ENCODE peak calls at places on chromosomes 16 and 17, in four cellular contexts. Q is sigmoid colon, N is lower lobe of right lung, E is gastrocnemius medialis. K is an unnamed sample.

GRCh38 chr17:45114117-45114932 is 18.0 kb downstream of the PLCD3 start:
- DNase-seq in Q (no peak), N (no peak), E (no peak), K (peak; percentile 40)

GRCh38 chr17:50052241-50052788 is 3.6 kb upstream of the ITGA3 start:
- DNase-seq in Q (no peak), N (no peak), E (no peak), K (no peak)

GRCh38 chr17:65531508-65532431 is 29.7 kb downstream of the AXIN2 start:
- DNase-seq in Q (peak; percentile 88), N (no peak), E (no peak), K (peak; percentile 88)

GRCh38 chr17:48470388-48471034 is 40.5 kb upstream of the SKAP1 start:
- DNase-seq in Q (no peak), N (no peak), E (no peak), K (no peak)

GRCh38 chr16:87119168-87119567 is 198.0 kb downstream of the C16orf95 start:
- DNase-seq in Q (no peak), N (no peak), E (no peak), K (no peak)

GRCh38 chr17:76951375-76951905 is 83.2 kb downstream of the MGAT5B start:
- DNase-seq in Q (no peak), N (peak; percentile 22), E (no peak), K (no peak)

GRCh38 chr16:4096509-4096908 is 19.7 kb downstream of the ADCY9 start:
- DNase-seq in Q (no peak), N (no peak), E (no peak), K (no peak)

GRCh38 chr17:14156689-14157088 is 80.0 kb downstream of the CDRT15 start:
- DNase-seq in Q (no peak), N (no peak), E (no peak), K (peak; percentile 6)

GRCh38 chr17:6591599-6592158 is 35.3 kb upstream of the PITPNM3 start:
- DNase-seq in Q (no peak), N (no peak), E (no peak), K (no peak)

GRCh38 chr16:55297910-55298175 is 26.2 kb upstream of the IRX6 start:
- DNase-seq in Q (no peak), N (no peak), E (no peak), K (no peak)

GRCh38 chr16:28884045-28884444 is 5.8 kb downstream of the ATP2A1 start:
- DNase-seq in Q (no peak), N (no peak), E (no peak), K (no peak)

DNA sequence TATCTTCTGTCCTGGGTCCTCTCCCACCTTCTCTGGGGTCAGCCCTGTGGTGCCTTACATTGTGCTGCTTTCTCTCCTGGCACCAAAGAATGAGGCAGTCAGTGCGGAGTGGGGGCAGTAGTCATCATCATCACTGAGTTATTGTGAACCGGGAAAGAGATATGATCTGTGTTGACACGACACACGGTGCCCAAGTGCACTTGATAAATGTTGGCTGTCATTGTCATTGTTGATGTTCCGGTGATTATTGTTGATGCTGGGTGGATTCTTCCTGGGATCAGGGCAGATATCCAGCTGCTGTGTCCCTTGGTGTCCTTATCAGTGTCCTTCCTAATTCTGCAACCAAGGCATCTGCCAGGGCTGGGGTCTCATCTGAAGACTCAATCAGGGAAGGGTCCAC is 121.7 kb downstream of the ABCC6 start:
- DNase-seq in Q (no peak), N (no peak), E (no peak), K (no peak)
- H3K36me3 ChIP-seq in Q (peaks cover 15% of the 10 kb centered on the region), N (peaks cover 62% of the 10 kb centered on the region), E (peaks cover 36% of the 10 kb centered on the region), K (no peaks in the 10 kb centered on the region)

DNA sequence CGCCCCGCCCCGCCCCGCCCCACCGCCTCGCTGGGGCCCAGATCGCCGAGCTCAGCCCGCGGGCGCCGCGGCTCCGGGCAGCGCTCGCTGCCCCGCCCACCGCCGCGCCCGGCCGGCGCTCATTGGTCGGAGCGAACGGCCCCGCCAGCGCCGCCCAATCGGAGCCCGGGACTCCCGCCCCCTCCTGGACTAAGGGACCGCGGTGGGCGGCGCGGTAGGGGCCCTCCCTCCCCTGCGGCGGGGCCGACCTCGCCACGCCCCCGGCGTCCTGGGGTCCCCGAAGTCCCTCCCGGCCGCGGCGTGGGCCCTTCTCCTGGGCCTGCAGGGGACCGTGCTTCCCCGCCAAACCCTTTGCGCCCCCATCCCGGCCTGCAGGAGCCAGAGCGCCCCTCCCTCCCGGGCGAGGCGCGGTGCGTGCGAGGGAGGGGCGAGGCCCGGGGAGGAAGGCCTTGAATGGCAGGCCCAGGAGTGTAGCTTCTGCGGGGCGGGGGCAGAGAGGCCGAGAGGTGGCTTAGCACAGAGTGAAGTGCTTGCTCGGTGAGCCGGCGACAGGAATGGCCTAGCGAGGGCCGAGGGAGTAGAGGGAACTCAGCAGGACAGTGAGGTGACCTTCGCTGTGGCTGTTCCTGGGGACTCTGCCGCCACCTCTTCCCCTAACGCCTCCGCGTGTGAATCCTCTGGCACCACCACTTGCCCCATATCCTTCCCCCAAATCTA is at the start of gene CAMKK1:
- DNase-seq in Q (peak; percentile 95), N (peak; percentile 94), E (peak; percentile 79), K (peak; percentile 88)
- TF ChIP-seq CTCF in Q (no peak), N (no peak), E (no peak), K (no peak)

GRCh38 chr16:73040136-73040535 is 7.8 kb downstream of the ZFHX3 start:
- DNase-seq in Q (peak; percentile 46), N (no peak), E (no peak), K (no peak)

GRCh38 chr16:73040735-73041402 is 7.1 kb downstream of the ZFHX3 start:
- DNase-seq in Q (peak; percentile 19), N (no peak), E (no peak), K (no peak)

GRCh38 chr16:73036074-73036826 is 11.7 kb downstream of the ZFHX3 start:
- DNase-seq in Q (no peak), N (no peak), E (no peak), K (peak; percentile 81)

GRCh38 chr16:73037331-73037745 is 10.6 kb downstream of the ZFHX3 start:
- DNase-seq in Q (peak; percentile 87), N (no peak), E (peak; percentile 85), K (peak; percentile 48)

GRCh38 chr16:73037845-73038570 is 9.9 kb downstream of the ZFHX3 start:
- DNase-seq in Q (peak; percentile 63), N (no peak), E (no peak), K (peak; percentile 57)
- H3K4me1 ChIP-seq in Q (peaks cover 90% of the 10 kb centered on the region), N (peaks cover 45% of the 10 kb centered on the region), E (peaks cover 99% of the 10 kb centered on the region), K (peaks cover 73% of the 10 kb centered on the region)

GRCh38 chr16:74626741-74627416 is 20.0 kb upstream of the GLG1 start:
- DNase-seq in Q (no peak), N (no peak), E (no peak), K (no peak)

GRCh38 chr16:74625500-74626350 is 18.8 kb upstream of the GLG1 start:
- DNase-seq in Q (no peak), N (no peak), E (no peak), K (no peak)

GRCh38 chr16:74623214-74623842 is 16.4 kb upstream of the GLG1 start:
- DNase-seq in Q (no peak), N (no peak), E (no peak), K (peak; percentile 48)

GRCh38 chr16:74623846-74624245 is 16.9 kb upstream of the GLG1 start:
- DNase-seq in Q (no peak), N (no peak), E (no peak), K (no peak)

DNA sequence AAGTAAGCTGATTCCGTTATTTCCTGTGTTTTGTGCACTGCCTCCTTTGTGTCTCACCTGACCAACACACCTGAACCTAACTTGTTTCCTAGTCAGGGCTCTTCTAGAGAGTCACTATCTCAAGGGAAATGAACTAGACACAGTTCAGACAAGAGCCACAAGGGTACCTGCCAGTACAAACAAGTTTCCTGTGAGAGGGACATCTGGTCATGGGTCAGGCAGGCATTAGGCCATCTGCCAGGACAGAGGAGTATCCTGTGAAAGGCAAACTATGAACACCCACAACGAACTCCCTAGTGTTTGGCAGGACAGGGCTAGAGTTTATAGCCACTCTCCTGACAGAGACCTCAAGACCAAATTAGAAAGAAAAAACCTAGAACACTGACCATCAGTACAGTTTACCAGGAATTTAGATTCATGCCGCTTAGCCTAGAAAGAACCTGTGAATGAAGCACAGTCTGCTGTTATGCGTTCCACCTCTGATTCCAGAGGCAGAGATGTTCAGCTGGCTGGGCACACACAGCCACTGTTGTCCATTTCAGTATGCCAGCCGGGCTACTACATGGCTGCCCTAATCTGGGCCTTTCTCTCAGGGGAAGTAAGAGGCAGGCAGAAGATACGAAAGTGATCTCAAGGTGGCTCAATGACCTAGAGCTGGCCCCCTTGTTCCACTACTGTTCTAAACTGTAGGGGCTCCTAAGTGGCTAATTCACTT is 20.7 kb upstream of the GLG1 start:
- DNase-seq in Q (no peak), N (no peak), E (no peak), K (no peak)
- H3K36me3 ChIP-seq in Q (peaks cover 63% of the 10 kb centered on the region), N (peaks cover 100% of the 10 kb centered on the region), E (peaks cover 86% of the 10 kb centered on the region), K (peaks cover 10% of the 10 kb centered on the region)

GRCh38 chr16:58515871-58516767 is 802 bp downstream of the SETD6 start:
- DNase-seq in Q (peak; percentile 63), N (peak; percentile 61), E (no peak), K (peak; percentile 66)
- TF ChIP-seq CTCF in Q (no peak), N (no peak), E (no peak), K (no peak)

DNA sequence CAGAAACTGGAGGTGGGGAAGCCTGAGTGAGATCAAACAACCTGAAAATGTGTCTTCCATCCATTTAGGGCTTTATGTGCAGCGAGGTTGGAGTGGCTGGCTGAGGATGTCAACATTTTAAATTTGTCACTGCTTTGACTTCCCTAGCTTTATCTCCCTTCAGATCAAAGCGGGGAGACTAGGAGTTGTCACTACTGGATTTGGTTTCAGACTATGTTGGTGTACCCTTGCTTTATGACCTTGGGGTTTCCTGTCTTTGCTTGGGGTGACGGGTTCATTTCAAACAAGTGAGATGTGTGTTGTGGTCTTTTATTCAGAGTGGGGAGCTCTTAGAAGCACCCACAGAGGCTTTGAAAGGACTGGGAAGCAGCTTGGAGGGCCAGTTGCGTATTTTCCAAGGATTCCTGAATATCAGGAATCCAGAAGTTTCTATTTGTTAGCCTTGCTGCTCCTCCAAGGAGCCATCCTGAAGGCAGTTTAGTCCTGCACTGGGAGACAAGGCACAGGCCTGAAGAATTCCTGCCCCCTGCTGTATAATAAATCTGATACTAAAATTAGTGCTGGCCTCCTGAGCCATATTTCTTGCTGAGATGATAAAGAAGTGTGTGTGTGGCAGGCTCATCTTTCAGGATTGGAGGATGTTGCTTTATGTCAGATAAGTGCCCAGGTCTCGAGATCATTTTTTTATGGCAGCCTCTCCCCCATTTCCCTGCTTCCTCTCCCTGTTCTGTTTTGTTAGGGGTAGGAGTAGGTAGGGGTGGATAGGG is 25.7 kb downstream of the MSI2 start:
- DNase-seq in Q (no peak), N (no peak), E (peak; percentile 43), K (no peak)
- H3K4me1 ChIP-seq in Q (peaks cover 16% of the 10 kb centered on the region), N (no peaks in the 10 kb centered on the region), E (peaks cover 65% of the 10 kb centered on the region), K (peaks cover 21% of the 10 kb centered on the region)

DNA sequence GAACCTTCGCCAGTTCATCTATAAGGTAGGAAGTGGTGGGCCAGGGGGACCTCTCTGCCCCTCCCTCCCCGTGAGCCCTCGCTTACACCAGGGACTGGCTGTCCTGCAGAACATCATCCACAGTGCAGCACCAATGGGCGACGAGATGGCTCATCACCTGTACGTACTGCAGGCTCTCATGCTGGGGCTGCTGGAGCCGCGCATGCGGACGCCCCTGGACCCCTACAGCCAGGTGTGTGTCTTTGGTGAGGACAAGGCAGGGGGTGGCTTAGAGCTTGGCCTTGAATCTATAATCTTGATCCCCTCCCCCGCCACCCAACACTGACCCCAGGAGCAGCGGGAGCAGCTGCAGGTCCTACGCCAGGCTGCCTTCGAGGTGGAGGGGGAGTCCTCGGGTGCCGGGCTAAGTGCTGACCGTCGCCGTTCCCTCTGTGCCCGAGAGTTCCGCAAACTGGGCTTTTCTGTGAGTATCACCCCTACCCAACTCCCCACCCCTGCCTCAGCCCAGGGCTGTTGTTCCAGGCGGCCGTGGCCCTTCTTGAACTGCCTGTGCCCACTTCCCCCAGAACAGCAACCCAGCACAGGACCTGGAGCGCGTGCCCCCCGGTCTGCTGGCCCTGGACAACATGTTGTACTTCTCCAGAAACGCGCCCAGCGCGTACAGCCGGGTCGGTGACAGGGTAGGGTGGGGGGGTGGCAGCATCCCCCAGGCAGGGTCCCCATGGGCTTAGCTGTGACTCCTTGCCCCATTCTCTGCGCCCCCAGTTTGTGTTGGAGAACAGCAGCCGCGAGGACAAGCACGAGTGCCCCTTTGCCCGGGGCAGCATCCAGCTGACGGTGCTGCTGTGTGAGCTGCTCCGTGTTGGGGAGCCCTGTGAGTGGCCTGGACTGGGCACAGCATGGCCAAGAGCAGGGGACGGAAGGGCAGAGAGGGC is 2.7 kb downstream of the ELMO3 start:
- DNase-seq in Q (no peak), N (no peak), E (no peak), K (no peak)
- H3K36me3 ChIP-seq in Q (peaks cover 15% of the 10 kb centered on the region), N (peaks cover 58% of the 10 kb centered on the region), E (peaks cover 30% of the 10 kb centered on the region), K (peaks cover 4% of the 10 kb centered on the region)

K was measured in Caco-2.